ENCODE peak calls at places on chromosomes 6 and 20, in seven cellular contexts. One of them, this sample, is unnamed.

GRCh38 chr20:43446361-43446879 is 11.3 kb upstream of the SRSF6 start:
- DNase-seq in activated naive CD8-positive, alpha-beta T cell treated with anti-CD3 and anti-CD28 coated beads, Interleukin-2, amount 10 ng/mL, durations not matched to agents 7 days and 5 days: no peak
- DNase-seq in left lung: no peak
- DNase-seq in NCI-H524: no peak
- DNase-seq in DMS79: no peak
- DNase-seq in GF-D8: no peak
- DNase-seq in GM13976: no peak
- DNase-seq in this sample: no peak

GRCh38 chr6:72788188-72788587 is 166.3 kb downstream of the KCNQ5 start:
- DNase-seq in activated naive CD8-positive, alpha-beta T cell treated with anti-CD3 and anti-CD28 coated beads, Interleukin-2, amount 10 ng/mL, durations not matched to agents 7 days and 5 days: no peak
- DNase-seq in GM13976: no peak
- DNase-seq in DMS79: no peak
- DNase-seq in NCI-H524: no peak
- DNase-seq in GF-D8: no peak
- DNase-seq in left lung: no peak
- DNase-seq in this sample: no peak

GRCh38 chr6:118679293-118679692 is 27.9 kb upstream of the CEP85L start:
- DNase-seq in left lung: no peak
- DNase-seq in GF-D8: no peak
- DNase-seq in GM13976: no peak
- DNase-seq in DMS79: no peak
- DNase-seq in activated naive CD8-positive, alpha-beta T cell treated with anti-CD3 and anti-CD28 coated beads, Interleukin-2, amount 10 ng/mL, durations not matched to agents 7 days and 5 days: no peak
- DNase-seq in NCI-H524: no peak
- DNase-seq in this sample: no peak

GRCh38 chr6:131103869-131104268 is 31.4 kb upstream of the AKAP7 start:
- DNase-seq in activated naive CD8-positive, alpha-beta T cell treated with anti-CD3 and anti-CD28 coated beads, Interleukin-2, amount 10 ng/mL, durations not matched to agents 7 days and 5 days: no peak
- DNase-seq in left lung: no peak
- DNase-seq in DMS79: no peak
- DNase-seq in GM13976: no peak
- DNase-seq in GF-D8: no peak
- DNase-seq in NCI-H524: no peak
- DNase-seq in this sample: no peak

GRCh38 chr20:44911264-44911921 is 1.5 kb downstream of the PABPC1L start:
- DNase-seq in DMS79: no peak
- DNase-seq in GM13976: peak
- DNase-seq in NCI-H524: peak
- DNase-seq in left lung: peak
- DNase-seq in activated naive CD8-positive, alpha-beta T cell treated with anti-CD3 and anti-CD28 coated beads, Interleukin-2, amount 10 ng/mL, durations not matched to agents 7 days and 5 days: peak
- DNase-seq in GF-D8: no peak
- DNase-seq in this sample: no peak

GRCh38 chr20:63957004-63957689 is 931 bp upstream of the UCKL1 start:
- DNase-seq in GM13976: peak
- DNase-seq in left lung: no peak
- DNase-seq in activated naive CD8-positive, alpha-beta T cell treated with anti-CD3 and anti-CD28 coated beads, Interleukin-2, amount 10 ng/mL, durations not matched to agents 7 days and 5 days: peak
- DNase-seq in GF-D8: peak
- DNase-seq in DMS79: peak
- DNase-seq in NCI-H524: peak
- DNase-seq in this sample: no peak

GRCh38 chr6:166624275-166624674 is 2.8 kb downstream of the RPS6KA2 start:
- DNase-seq in DMS79: no peak
- DNase-seq in left lung: peak
- DNase-seq in GF-D8: no peak
- DNase-seq in NCI-H524: no peak
- DNase-seq in activated naive CD8-positive, alpha-beta T cell treated with anti-CD3 and anti-CD28 coated beads, Interleukin-2, amount 10 ng/mL, durations not matched to agents 7 days and 5 days: no peak
- DNase-seq in GM13976: no peak
- DNase-seq in this sample: no peak

GRCh38 chr6:25312703-25313102 is 33.5 kb downstream of the CARMIL1 start:
- DNase-seq in GM13976: no peak
- DNase-seq in left lung: no peak
- DNase-seq in activated naive CD8-positive, alpha-beta T cell treated with anti-CD3 and anti-CD28 coated beads, Interleukin-2, amount 10 ng/mL, durations not matched to agents 7 days and 5 days: no peak
- DNase-seq in GF-D8: no peak
- DNase-seq in NCI-H524: peak
- DNase-seq in DMS79: no peak
- DNase-seq in this sample: no peak

GRCh38 chr20:45489083-45489531 is 19.6 kb downstream of the WFDC2 start:
- DNase-seq in NCI-H524: no peak
- DNase-seq in GF-D8: no peak
- DNase-seq in GM13976: no peak
- DNase-seq in left lung: no peak
- DNase-seq in activated naive CD8-positive, alpha-beta T cell treated with anti-CD3 and anti-CD28 coated beads, Interleukin-2, amount 10 ng/mL, durations not matched to agents 7 days and 5 days: no peak
- DNase-seq in DMS79: no peak
- DNase-seq in this sample: no peak

GRCh38 chr6:139240161-139241010 is 51.4 kb downstream of the TXLNB start:
- DNase-seq in left lung: no peak
- DNase-seq in NCI-H524: peak
- DNase-seq in GF-D8: no peak
- DNase-seq in activated naive CD8-positive, alpha-beta T cell treated with anti-CD3 and anti-CD28 coated beads, Interleukin-2, amount 10 ng/mL, durations not matched to agents 7 days and 5 days: no peak
- DNase-seq in DMS79: peak
- DNase-seq in GM13976: no peak
- DNase-seq in this sample: no peak

GRCh38 chr20:9942736-9943135 is 92.1 kb upstream of the ANKEF1 start:
- DNase-seq in activated naive CD8-positive, alpha-beta T cell treated with anti-CD3 and anti-CD28 coated beads, Interleukin-2, amount 10 ng/mL, durations not matched to agents 7 days and 5 days: no peak
- DNase-seq in GM13976: no peak
- DNase-seq in GF-D8: no peak
- DNase-seq in left lung: no peak
- DNase-seq in DMS79: no peak
- DNase-seq in NCI-H524: no peak
- DNase-seq in this sample: no peak

GRCh38 chr6:44416103-44416502 is 28.6 kb downstream of the CDC5L start:
- DNase-seq in GM13976: no peak
- DNase-seq in DMS79: no peak
- DNase-seq in left lung: no peak
- DNase-seq in NCI-H524: no peak
- DNase-seq in GF-D8: no peak
- DNase-seq in activated naive CD8-positive, alpha-beta T cell treated with anti-CD3 and anti-CD28 coated beads, Interleukin-2, amount 10 ng/mL, durations not matched to agents 7 days and 5 days: no peak
- DNase-seq in this sample: no peak

GRCh38 chr6:149476789-149477455 is 7.9 kb downstream of the ZC3H12D start:
- DNase-seq in NCI-H524: no peak
- DNase-seq in activated naive CD8-positive, alpha-beta T cell treated with anti-CD3 and anti-CD28 coated beads, Interleukin-2, amount 10 ng/mL, durations not matched to agents 7 days and 5 days: no peak
- DNase-seq in GF-D8: no peak
- DNase-seq in GM13976: no peak
- DNase-seq in left lung: no peak
- DNase-seq in DMS79: no peak
- DNase-seq in this sample: no peak

GRCh38 chr6:110710115-110710514 is 105.2 kb downstream of the CDK19 start:
- DNase-seq in GF-D8: no peak
- DNase-seq in NCI-H524: no peak
- DNase-seq in GM13976: no peak
- DNase-seq in DMS79: no peak
- DNase-seq in left lung: no peak
- DNase-seq in activated naive CD8-positive, alpha-beta T cell treated with anti-CD3 and anti-CD28 coated beads, Interleukin-2, amount 10 ng/mL, durations not matched to agents 7 days and 5 days: no peak
- DNase-seq in this sample: no peak

GRCh38 chr20:19735446-19735845 is 22.6 kb upstream of the RIN2 start:
- DNase-seq in NCI-H524: peak
- DNase-seq in GF-D8: no peak
- DNase-seq in DMS79: no peak
- DNase-seq in left lung: peak
- DNase-seq in activated naive CD8-positive, alpha-beta T cell treated with anti-CD3 and anti-CD28 coated beads, Interleukin-2, amount 10 ng/mL, durations not matched to agents 7 days and 5 days: no peak
- DNase-seq in GM13976: no peak
- DNase-seq in this sample: peak

GRCh38 chr6:20696676-20697075 is 162.4 kb downstream of the CDKAL1 start:
- DNase-seq in activated naive CD8-positive, alpha-beta T cell treated with anti-CD3 and anti-CD28 coated beads, Interleukin-2, amount 10 ng/mL, durations not matched to agents 7 days and 5 days: no peak
- DNase-seq in NCI-H524: peak
- DNase-seq in left lung: no peak
- DNase-seq in GM13976: no peak
- DNase-seq in GF-D8: no peak
- DNase-seq in DMS79: no peak
- DNase-seq in this sample: no peak

GRCh38 chr20:17654649-17655285 is 27.3 kb downstream of the RRBP1 start:
- DNase-seq in NCI-H524: no peak
- DNase-seq in GM13976: peak
- DNase-seq in left lung: peak
- DNase-seq in activated naive CD8-positive, alpha-beta T cell treated with anti-CD3 and anti-CD28 coated beads, Interleukin-2, amount 10 ng/mL, durations not matched to agents 7 days and 5 days: no peak
- DNase-seq in GF-D8: no peak
- DNase-seq in DMS79: no peak
- DNase-seq in this sample: no peak

GRCh38 chr6:42831237-42831636 is 48.2 kb upstream of the RPL7L1 start:
- DNase-seq in NCI-H524: no peak
- DNase-seq in activated naive CD8-positive, alpha-beta T cell treated with anti-CD3 and anti-CD28 coated beads, Interleukin-2, amount 10 ng/mL, durations not matched to agents 7 days and 5 days: no peak
- DNase-seq in GM13976: no peak
- DNase-seq in left lung: no peak
- DNase-seq in DMS79: no peak
- DNase-seq in GF-D8: no peak
- DNase-seq in this sample: no peak

This sample was measured in GM12878.